ENCODE peak calls at places on chromosomes 3 and 15, in five cellular contexts. G is transverse colon; C is CD8-positive, alpha-beta T cell; I is A673; F is DND-41. E is an unnamed sample. For H3K4me1, the result is how much of the 10 kb centered on the place peaks cover.

GRCh38 chr3:62439176-62439813 is 65.9 kb upstream of the FEZF2 start:
- DNase-seq in I (no peak), G (no peak), F (no peak), C (no peak), E (no peak)

GRCh38 chr3:186108106-186108940 is 566 bp downstream of the ETV5 start:
- DNase-seq in I (peak), F (peak), C (peak), G (no peak), E (peak)

GRCh38 chr3:29697989-29698388 is 417.1 kb downstream of the RBMS3 start:
- DNase-seq in I (no peak), F (no peak), G (no peak), C (no peak), E (no peak)

GRCh38 chr3:29757054-29757777 is 476.3 kb downstream of the RBMS3 start:
- DNase-seq in G (no peak), C (no peak), F (no peak), I (no peak), E (no peak)

GRCh38 chr3:123635220-123635619 is 50.4 kb upstream of the HACD2 start:
- DNase-seq in C (no peak), F (no peak), G (no peak), I (no peak), E (peak)

GRCh38 chr3:14508966-14509795 is 31.0 kb downstream of the GRIP2 start:
- DNase-seq in I (peak), C (peak), F (peak), G (peak), E (peak)

GRCh38 chr3:183188895-183189462 is 26.4 kb upstream of the LAMP3 start:
- DNase-seq in F (peak), G (peak), C (no peak), I (peak), E (no peak)

GRCh38 chr3:55296035-55296434 is 191.1 kb downstream of the WNT5A start:
- DNase-seq in C (no peak), G (no peak), F (no peak), I (no peak), E (no peak)

GRCh38 chr3:189908646-189909045 is 212.1 kb downstream of the P3H2 start:
- DNase-seq in I (peak), G (no peak), F (no peak), C (no peak), E (no peak)

GRCh38 chr3:141851411-141851810 is 25.0 kb upstream of the ATP1B3 start:
- DNase-seq in I (no peak), F (no peak), C (no peak), G (no peak), E (no peak)

GRCh38 chr3:39190281-39191025 is 1.9 kb downstream of the XIRP1 start:
- DNase-seq in I (no peak), C (no peak), F (no peak), G (no peak), E (no peak)

GRCh38 chr3:54046677-54047214 is 75.6 kb upstream of the CACNA2D3 start:
- DNase-seq in F (no peak), G (no peak), I (no peak), C (no peak), E (no peak)

GRCh38 chr3:66816110-66816761 is 181.9 kb upstream of the KBTBD8 start:
- DNase-seq in F (peak), I (peak), G (no peak), C (no peak), E (no peak)

GRCh38 chr3:69838696-69839515 is 99.6 kb downstream of the MITF start:
- DNase-seq in I (no peak), G (no peak), C (no peak), F (no peak), E (no peak)

GRCh38 chr3:51686512-51687215 is 15.6 kb downstream of the TEX264 start:
- DNase-seq in F (peak), C (peak), I (no peak), G (peak), E (peak)

GRCh38 chr3:105359098-105359762 is 7.5 kb upstream of the ALCAM start:
- DNase-seq in G (no peak), F (no peak), I (no peak), C (no peak), E (no peak)

GRCh38 chr15:54273928-54274327 is 295.7 kb downstream of the UNC13C start:
- DNase-seq in I (peak), C (no peak), F (no peak), G (no peak), E (no peak)

GRCh38 chr3:194397757-194398312 is 1.2 kb downstream of the GP5 start:
- DNase-seq in F (peak), I (no peak), C (peak), G (no peak), E (no peak)

GRCh38 chr3:58766587-58767282 is 100.2 kb upstream of the FAM3D start:
- DNase-seq in G (no peak), C (no peak), F (no peak), I (no peak), E (no peak)

GRCh38 chr15:80768158-80768557 is 11.0 kb upstream of the CEMIP start:
- DNase-seq in I (no peak), F (no peak), G (no peak), C (no peak), E (no peak)

GRCh38 chr3:123286308-123287023 is 84.7 kb downstream of the SEC22A start:
- DNase-seq in C (no peak), G (peak), I (peak), F (peak), E (no peak)

GRCh38 chr3:51338632-51339031 is 46.5 kb upstream of the MANF start:
- DNase-seq in F (no peak), I (no peak), G (no peak), C (no peak), E (no peak)

GRCh38 chr3:37863949-37864822 is 2.5 kb downstream of the CTDSPL start:
- DNase-seq in I (no peak), G (no peak), F (no peak), C (no peak), E (no peak)

GRCh38 chr3:151777880-151778279 is 36.0 kb upstream of the AADAC start:
- DNase-seq in I (no peak), F (no peak), C (no peak), G (no peak), E (no peak)

GRCh38 chr3:189629803-189630455 is 1.3 kb upstream of the TP63 start:
- DNase-seq in F (no peak), C (no peak), I (no peak), G (no peak), E (no peak)

GRCh38 chr3:112378989-112379692 is 46.2 kb downstream of the CD200 start:
- DNase-seq in G (no peak), I (no peak), C (no peak), F (no peak), E (no peak)

GRCh38 chr3:25153561-25153960 is 274.5 kb upstream of the RARB start:
- DNase-seq in G (no peak), C (no peak), I (no peak), F (no peak), E (no peak)

GRCh38 chr15:63481105-63481810 is 23.1 kb upstream of the USP3 start:
- DNase-seq in G (no peak), C (no peak), I (no peak), F (no peak), E (no peak)

GRCh38 chr15:77838061-77838460 is 205.3 kb upstream of the LINGO1 start:
- DNase-seq in I (no peak), F (no peak), G (no peak), C (no peak), E (no peak)

GRCh38 chr3:45959201-45959600 is 15.9 kb downstream of the CXCR6 start:
- DNase-seq in I (no peak), G (no peak), F (no peak), C (no peak), E (no peak)

GRCh38 chr15:39583586-39584265 is 2.8 kb downstream of the THBS1 start:
- DNase-seq in C (no peak), F (peak), G (peak), I (peak), E (no peak)

DNA sequence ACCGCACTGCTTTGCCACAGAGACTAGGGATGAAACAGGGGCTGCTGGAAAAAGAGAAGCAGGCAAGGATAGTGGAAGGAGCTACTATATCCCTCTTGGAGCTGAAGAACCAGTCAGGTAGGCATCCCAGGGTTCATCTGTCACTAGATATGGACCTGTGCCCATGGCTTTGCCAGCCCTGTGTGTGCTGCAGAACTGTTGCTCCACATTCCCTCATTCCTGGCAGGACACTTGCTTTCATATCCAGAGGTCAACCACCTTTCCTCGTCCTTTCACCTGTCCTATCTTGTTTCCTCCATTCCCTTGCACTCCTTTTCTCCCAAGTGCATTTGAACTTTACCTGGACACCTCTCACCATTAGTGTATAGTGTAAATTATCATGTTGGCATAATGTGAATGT is 12.0 kb downstream of the SNRK start:
- DNase-seq in G (no peak), F (no peak), I (no peak), C (no peak), E (no peak)
- H3K4me1 ChIP-seq in G (under half), F (under half), I (under half), C (half or more), E (under half)

GRCh38 chr3:114496021-114496434 is 202.2 kb downstream of the TIGIT start:
- DNase-seq in G (no peak), C (no peak), F (no peak), I (no peak), E (peak)

GRCh38 chr3:114494498-114494897 is 200.7 kb downstream of the TIGIT start:
- DNase-seq in I (no peak), F (no peak), C (no peak), G (no peak), E (no peak)

GRCh38 chr3:114498779-114499370 is 205.0 kb downstream of the TIGIT start:
- DNase-seq in G (no peak), C (no peak), F (no peak), I (peak), E (no peak)

GRCh38 chr3:114496874-114497273 is 203.0 kb downstream of the TIGIT start:
- DNase-seq in C (no peak), I (no peak), F (no peak), G (no peak), E (no peak)

DNA sequence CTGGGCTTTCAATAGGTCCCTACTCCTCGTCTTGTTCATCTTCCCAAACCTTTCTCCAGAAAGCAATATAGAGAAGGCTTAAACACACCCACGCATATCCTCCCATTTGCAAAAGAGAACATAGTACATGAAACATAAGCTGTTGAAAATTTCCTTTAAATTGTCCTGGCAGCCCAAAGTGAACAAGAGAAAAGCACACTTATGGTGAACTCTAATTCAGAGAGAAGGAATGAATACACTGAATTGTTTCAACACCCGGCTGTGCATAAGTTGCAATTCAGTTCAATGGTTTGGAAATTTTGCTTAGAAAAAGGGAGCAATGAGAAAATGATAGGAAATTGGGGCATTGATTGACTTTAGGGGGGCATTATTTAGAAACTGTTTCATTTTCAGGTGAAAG is 202.6 kb downstream of the TIGIT start:
- DNase-seq in I (no peak), F (no peak), C (no peak), G (no peak), E (no peak)
- H3K4me1 ChIP-seq in I (under half), F (under half), C (under half), G (under half), E (under half)

GRCh38 chr3:81695302-81695701 is 66.1 kb downstream of the GBE1 start:
- DNase-seq in I (no peak), C (no peak), G (no peak), F (no peak), E (no peak)

GRCh38 chr3:81684739-81685395 is 76.6 kb downstream of the GBE1 start:
- DNase-seq in G (no peak), I (no peak), F (no peak), C (no peak), E (no peak)

GRCh38 chr3:81692766-81693165 is 68.7 kb downstream of the GBE1 start:
- DNase-seq in F (no peak), G (no peak), C (no peak), I (no peak), E (no peak)

GRCh38 chr3:81689617-81690016 is 71.8 kb downstream of the GBE1 start:
- DNase-seq in C (no peak), F (no peak), I (no peak), G (no peak), E (no peak)
- H3K4me1 ChIP-seq in C (under half), F (under half), I (under half), G (under half), E (under half)

GRCh38 chr3:177071496-177072156 is 125.7 kb downstream of the TBL1XR1 start:
- DNase-seq in I (no peak), F (no peak), G (no peak), C (no peak), E (no peak)
- H3K4me1 ChIP-seq in I (half or more), F (under half), G (under half), C (under half), E (under half)

GRCh38 chr15:99619712-99620111 is 53.9 kb downstream of the MEF2A start:
- DNase-seq in F (no peak), G (no peak), C (no peak), I (no peak), E (no peak)
- H3K4me1 ChIP-seq in F (under half), G (under half), C (under half), I (under half), E (under half)

E was measured in ascending aorta.